ENCODE peak calls at places on chromosomes 2 and 18, in five cellular contexts. B is K562, J is HCT116, Z is H1, A is HepG2. R is an unnamed sample. For H3K4me1, the result is how much of the 10 kb centered on the place peaks cover.

GRCh38 chr2:127176371-127177311 is 43.5 kb downstream of the CYP27C1 start:
- DNase-seq in B (no peak), J (no peak), Z (no peak), A (no peak), R (no peak)

GRCh38 chr18:50836521-50836957 is 16.7 kb upstream of the MRO start:
- DNase-seq in B (no peak), J (no peak), Z (no peak), A (no peak), R (no peak)

GRCh38 chr2:231919341-231920035 is 6.7 kb downstream of the NPPC start:
- DNase-seq in B (no peak), J (no peak), Z (no peak), A (no peak), R (no peak)

GRCh38 chr18:55439036-55439435 is 149.0 kb downstream of the TCF4 start:
- DNase-seq in B (no peak), J (no peak), Z (peak), A (no peak), R (peak)

GRCh38 chr2:199740111-199740428 is 110.9 kb downstream of the FTCDNL1 start:
- DNase-seq in B (no peak), J (no peak), Z (no peak), A (no peak), R (no peak)

GRCh38 chr2:120134263-120134662 is 88.9 kb downstream of the TMEM185B start:
- DNase-seq in B (no peak), J (peak), Z (no peak), A (peak), R (peak)

GRCh38 chr2:63856302-63856600 is 14.6 kb downstream of the UGP2 start:
- DNase-seq in B (no peak), J (no peak), Z (no peak), A (no peak), R (no peak)

GRCh38 chr2:238425979-238426567 is 654 bp upstream of the ASB1 start:
- DNase-seq in B (peak), J (peak), Z (no peak), A (peak), R (no peak)

GRCh38 chr2:34104601-34105000 is 505.5 kb upstream of the FAM98A start:
- DNase-seq in B (no peak), J (no peak), Z (no peak), A (no peak), R (no peak)

GRCh38 chr2:88188741-88189140 is 18.6 kb downstream of the THNSL2 start:
- DNase-seq in B (no peak), J (no peak), Z (no peak), A (no peak), R (no peak)

GRCh38 chr2:11073251-11073650 is 82.0 kb upstream of the SLC66A3 start:
- DNase-seq in B (peak), J (peak), Z (peak), A (peak), R (peak)

GRCh38 chr18:73842795-73843394 is 304.7 kb downstream of the FBXO15 start:
- DNase-seq in B (peak), J (peak), Z (peak), A (peak), R (peak)

GRCh38 chr2:133755515-133756311 is 187.4 kb upstream of the NCKAP5 start:
- DNase-seq in B (no peak), J (no peak), Z (no peak), A (no peak), R (no peak)

GRCh38 chr2:88492002-88492401 is 39.5 kb upstream of the FOXI3 start:
- DNase-seq in B (no peak), J (no peak), Z (no peak), A (no peak), R (no peak)

GRCh38 chr2:175605599-175605988 is 396.5 kb downstream of the LNPK start:
- DNase-seq in B (no peak), J (no peak), Z (no peak), A (peak), R (no peak)

GRCh38 chr18:54776282-54776977 is 51.8 kb upstream of the RAB27B start:
- DNase-seq in B (no peak), J (peak), Z (no peak), A (peak), R (no peak)

GRCh38 chr18:55334875-55335274 is 253.1 kb downstream of the TCF4 start:
- DNase-seq in B (no peak), J (no peak), Z (no peak), A (no peak), R (no peak)

GRCh38 chr2:96839288-96839874 is 4.4 kb downstream of the ANKRD23 start:
- DNase-seq in B (no peak), J (no peak), Z (peak), A (no peak), R (no peak)

GRCh38 chr2:62216616-62217015 is 20.7 kb downstream of the B3GNT2 start:
- DNase-seq in B (no peak), J (no peak), Z (no peak), A (peak), R (no peak)

GRCh38 chr2:72579595-72580180 is 246.1 kb downstream of the EXOC6B start:
- DNase-seq in B (peak), J (peak), Z (no peak), A (peak), R (peak)

GRCh38 chr2:234249873-234250272 is 199.4 kb downstream of the SPP2 start:
- DNase-seq in B (no peak), J (no peak), Z (no peak), A (no peak), R (peak)

GRCh38 chr18:11366410-11366809 is 217.0 kb upstream of the PIEZO2 start:
- DNase-seq in B (no peak), J (no peak), Z (no peak), A (no peak), R (no peak)

GRCh38 chr2:168757223-168757622 is 45.2 kb upstream of the NOSTRIN start:
- DNase-seq in B (no peak), J (no peak), Z (no peak), A (no peak), R (no peak)

GRCh38 chr2:168751104-168751768 is 51.2 kb upstream of the NOSTRIN start:
- DNase-seq in B (no peak), J (no peak), Z (no peak), A (no peak), R (no peak)

GRCh38 chr2:168749264-168749663 is 53.2 kb upstream of the NOSTRIN start:
- DNase-seq in B (no peak), J (no peak), Z (no peak), A (no peak), R (no peak)

GRCh38 chr2:168752361-168752760 is 50.1 kb upstream of the NOSTRIN start:
- DNase-seq in B (no peak), J (no peak), Z (no peak), A (no peak), R (no peak)

DNA sequence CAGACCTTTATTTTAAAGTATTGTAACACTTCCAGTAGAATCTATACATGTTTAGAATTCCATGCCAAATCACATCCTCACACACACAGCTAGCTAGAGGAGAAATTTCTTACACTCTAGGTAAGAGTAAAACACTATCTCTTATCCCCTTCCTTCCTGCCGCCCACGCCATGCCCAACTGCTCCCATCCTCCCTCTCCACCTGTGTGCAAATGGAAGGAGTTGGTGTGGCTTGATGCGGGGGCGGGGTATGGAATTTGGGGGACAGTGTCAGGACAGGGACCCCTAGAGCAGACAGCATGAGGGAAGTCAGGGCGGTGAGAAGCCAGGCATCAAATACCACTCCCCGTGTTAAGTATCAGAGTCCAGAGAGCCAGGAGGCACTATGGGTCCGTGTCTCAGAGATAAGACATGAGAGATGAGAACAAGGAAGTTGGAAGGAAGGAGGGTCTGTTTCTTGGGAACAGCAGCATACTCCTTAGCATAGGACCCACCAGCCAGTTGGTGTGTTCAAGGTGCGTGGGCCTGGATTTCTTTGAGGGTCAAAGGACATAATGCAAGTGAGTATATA is 48.6 kb upstream of the NOSTRIN start:
- DNase-seq in B (no peak), J (no peak), Z (no peak), A (no peak), R (no peak)
- H3K4me1 ChIP-seq in B (under half), J (under half), Z (under half), A (under half), R (under half)

GRCh38 chr2:7024261-7024660 is 107.0 kb downstream of the RNF144A start:
- DNase-seq in B (no peak), J (no peak), Z (no peak), A (no peak), R (no peak)

GRCh38 chr2:7022956-7023467 is 105.8 kb downstream of the RNF144A start:
- DNase-seq in B (no peak), J (no peak), Z (no peak), A (no peak), R (no peak)

GRCh38 chr2:7020939-7021470 is 103.8 kb downstream of the RNF144A start:
- DNase-seq in B (no peak), J (no peak), Z (no peak), A (no peak), R (no peak)

GRCh38 chr2:7023542-7023941 is 106.3 kb downstream of the RNF144A start:
- DNase-seq in B (no peak), J (no peak), Z (no peak), A (no peak), R (no peak)

GRCh38 chr2:7022486-7022885 is 105.3 kb downstream of the RNF144A start:
- DNase-seq in B (no peak), J (no peak), Z (no peak), A (no peak), R (no peak)
- TF ChIP-seq YY1 in B (no peak), J (no peak), Z (no peak), A (no peak), R (no peak)

DNA sequence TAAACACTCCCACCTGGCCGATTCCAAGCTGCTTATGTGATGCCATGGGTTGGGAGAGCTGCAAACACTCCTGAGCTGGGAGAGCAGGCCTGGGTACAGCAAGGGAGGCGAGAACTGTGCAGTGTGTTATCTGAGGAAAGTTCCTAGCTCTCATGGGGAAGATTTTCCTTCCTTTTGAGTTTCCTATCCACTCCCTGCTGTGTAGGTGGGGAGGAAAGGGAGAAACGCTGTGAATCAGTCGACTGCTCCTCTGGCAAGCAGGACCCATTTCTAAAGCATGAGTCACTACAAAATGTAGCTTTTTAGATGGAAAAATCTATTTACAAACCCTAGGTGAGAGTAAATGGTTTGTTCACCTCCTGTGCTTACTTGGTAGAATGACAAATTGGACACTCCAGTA is 80.4 kb downstream of the SH3RF3 start:
- DNase-seq in B (no peak), J (no peak), Z (no peak), A (no peak), R (no peak)
- H3K4me1 ChIP-seq in B (under half), J (under half), Z (under half), A (under half), R (under half)

GRCh38 chr2:45778720-45779171 is 127.3 kb downstream of the PRKCE start:
- DNase-seq in B (peak), J (peak), Z (peak), A (peak), R (peak)

GRCh38 chr2:45782436-45782835 is 131.0 kb downstream of the PRKCE start:
- DNase-seq in B (no peak), J (no peak), Z (no peak), A (no peak), R (no peak)

GRCh38 chr2:45782968-45783367 is 131.5 kb downstream of the PRKCE start:
- DNase-seq in B (no peak), J (no peak), Z (no peak), A (no peak), R (no peak)

GRCh38 chr2:45781464-45781811 is 130.0 kb downstream of the PRKCE start:
- DNase-seq in B (no peak), J (no peak), Z (no peak), A (no peak), R (no peak)

GRCh38 chr2:45780541-45781463 is 129.3 kb downstream of the PRKCE start:
- DNase-seq in B (no peak), J (no peak), Z (no peak), A (no peak), R (no peak)
- TF ChIP-seq YY1 in B (no peak), J (no peak), Z (no peak), A (no peak), R (no peak)

GRCh38 chr18:63311481-63312409 is 7.8 kb downstream of the BCL2 start:
- DNase-seq in B (no peak), J (no peak), Z (no peak), A (no peak), R (no peak)
- H3K4me1 ChIP-seq in B (under half), J (under half), Z (under half), A (under half), R (under half)

GRCh38 chr18:6722680-6723079 is 6.8 kb upstream of the ARHGAP28 start:
- DNase-seq in B (no peak), J (no peak), Z (no peak), A (no peak), R (no peak)

GRCh38 chr18:6719914-6720692 is 9.4 kb upstream of the ARHGAP28 start:
- DNase-seq in B (no peak), J (no peak), Z (no peak), A (no peak), R (no peak)

GRCh38 chr18:6714027-6714426 is 15.5 kb upstream of the ARHGAP28 start:
- DNase-seq in B (no peak), J (no peak), Z (no peak), A (no peak), R (no peak)

GRCh38 chr18:6719098-6719913 is 10.2 kb upstream of the ARHGAP28 start:
- DNase-seq in B (no peak), J (no peak), Z (no peak), A (no peak), R (no peak)

DNA sequence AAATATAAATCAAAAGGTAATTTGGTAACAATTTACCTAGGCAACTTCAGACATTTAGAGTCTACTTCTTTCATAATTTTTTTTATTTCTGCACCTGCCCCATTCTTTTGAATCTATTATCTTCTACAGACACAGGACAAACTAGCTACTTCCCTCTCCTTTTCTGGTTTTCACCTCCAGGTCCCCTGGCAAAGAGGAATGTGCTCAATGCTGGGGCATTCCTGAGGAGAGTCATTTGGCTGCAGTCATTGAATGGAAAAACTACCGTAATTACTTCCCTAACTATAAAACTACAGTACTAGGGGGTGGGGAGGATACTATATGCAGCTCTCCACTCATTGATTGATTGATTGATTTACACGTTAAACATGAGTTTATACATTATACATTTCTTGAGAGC is 11.3 kb upstream of the ARHGAP28 start:
- DNase-seq in B (no peak), J (no peak), Z (no peak), A (no peak), R (no peak)
- TF ChIP-seq YY1 in B (no peak), J (no peak), Z (no peak), A (no peak), R (no peak)

GRCh38 chr2:202638710-202639109 is 3.9 kb downstream of the FAM117B start:
- DNase-seq in B (no peak), J (no peak), Z (no peak), A (no peak), R (no peak)

GRCh38 chr2:202643012-202643858 is 8.5 kb downstream of the FAM117B start:
- DNase-seq in B (no peak), J (no peak), Z (no peak), A (no peak), R (no peak)

GRCh38 chr2:202639233-202639632 is 4.5 kb downstream of the FAM117B start:
- DNase-seq in B (no peak), J (no peak), Z (no peak), A (no peak), R (no peak)

GRCh38 chr2:202642567-202642966 is 7.8 kb downstream of the FAM117B start:
- DNase-seq in B (no peak), J (no peak), Z (no peak), A (no peak), R (no peak)
- H3K4me1 ChIP-seq in B (under half), J (under half), Z (under half), A (under half), R (under half)

DNA sequence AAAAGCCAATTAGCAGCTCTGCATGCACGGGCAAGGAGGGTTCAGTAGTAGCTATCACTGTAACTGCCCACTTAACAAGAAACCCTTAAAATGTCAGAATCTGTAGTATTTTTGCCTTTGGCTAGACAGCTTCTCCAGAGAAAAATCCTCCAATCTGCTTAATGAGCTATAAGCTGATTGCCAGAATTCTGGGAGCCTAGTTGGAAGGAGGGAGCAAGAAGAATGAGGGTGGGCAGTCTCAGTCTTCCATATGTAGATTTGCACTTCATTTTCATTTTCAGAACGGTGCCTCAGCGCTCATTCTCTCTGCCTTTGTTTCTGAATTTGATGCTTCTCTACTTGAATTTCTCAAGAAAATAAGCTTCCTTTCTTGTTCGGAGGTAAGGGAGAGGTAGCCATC is 53.7 kb downstream of the HNRNPLL start:
- DNase-seq in B (no peak), J (no peak), Z (no peak), A (no peak), R (no peak)
- TF ChIP-seq YY1 in B (no peak), J (no peak), Z (no peak), A (no peak), R (no peak)

DNA sequence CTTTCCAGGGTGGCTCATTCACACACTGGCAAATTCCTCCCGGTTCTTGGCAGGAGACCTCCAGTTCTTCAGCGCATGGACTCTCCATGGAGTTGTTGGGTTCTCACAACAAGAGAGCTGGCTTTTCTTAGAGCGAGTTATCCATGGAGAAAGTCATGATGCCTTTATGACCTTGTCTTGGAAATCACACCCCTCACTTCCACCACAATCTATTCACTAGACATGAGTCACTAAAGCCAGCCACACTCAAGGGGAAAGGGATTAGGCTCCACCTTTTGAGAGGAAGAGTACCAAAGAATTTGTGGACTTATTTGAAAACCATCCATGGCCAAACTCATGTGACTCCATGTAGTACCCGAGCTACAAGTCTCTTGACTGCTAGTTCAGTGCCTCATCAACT is 160.5 kb downstream of the SETBP1 start:
- DNase-seq in B (no peak), J (no peak), Z (no peak), A (no peak), R (no peak)
- H3K4me1 ChIP-seq in B (under half), J (under half), Z (under half), A (under half), R (under half)